ENCODE peak calls at places on chromosome 17, in nine cellular contexts. K is GM23338, O is lower lobe of right lung, S is nephron progenitor cell, Q is fibroblast of pulmonary artery, L is body of pancreas, P is upper lobe of right lung, D is cardiac muscle cell, M is colonic mucosa. F is an unnamed sample.

GRCh38 chr17:66777689-66778225 is 57.2 kb upstream of the CACNG5 start:
- DNase-seq in K (peak), O (peak), S (no peak), Q (peak), L (no peak), P (peak), D (peak), M (no peak), F (no peak)

GRCh38 chr17:62869885-62870580 is 61.9 kb upstream of the MARCHF10 start:
- DNase-seq in K (peak), O (no peak), S (peak), Q (peak), L (no peak), P (no peak), D (peak), M (no peak), F (peak)

GRCh38 chr17:80219013-80219776 is 938 bp downstream of the SGSH start:
- DNase-seq in K (peak), O (peak), S (no peak), Q (peak), L (peak), P (peak), D (peak), M (peak), F (no peak)

GRCh38 chr17:77616243-77616731 is 342.2 kb upstream of the TNRC6C start:
- DNase-seq in K (no peak), O (no peak), S (no peak), Q (peak), L (no peak), P (peak), D (no peak), M (no peak), F (no peak)

GRCh38 chr17:68296217-68297140 is 5.2 kb downstream of the ARSG start:
- DNase-seq in K (peak), O (no peak), S (no peak), Q (no peak), L (no peak), P (no peak), D (no peak), M (peak), F (no peak)

GRCh38 chr17:31494259-31495048 is 103.0 kb downstream of the RAB11FIP4 start:
- DNase-seq in K (no peak), O (no peak), S (no peak), Q (no peak), L (peak), P (no peak), D (no peak), M (peak), F (no peak)

GRCh38 chr17:50955667-50956120 is 89.5 kb upstream of the TOB1 start:
- DNase-seq in K (no peak), O (no peak), S (no peak), Q (no peak), L (peak), P (no peak), D (no peak), M (no peak), F (no peak)

GRCh38 chr17:42873321-42873720 is 22.3 kb downstream of the AOC3 start:
- DNase-seq in K (no peak), O (no peak), S (no peak), Q (no peak), L (no peak), P (no peak), D (no peak), M (no peak), F (no peak)

GRCh38 chr17:28469376-28469775 is 4.1 kb upstream of the SLC13A2 start:
- DNase-seq in K (no peak), O (no peak), S (no peak), Q (no peak), L (no peak), P (no peak), D (no peak), M (no peak), F (no peak)

GRCh38 chr17:81840826-81841778 is 6.3 kb upstream of the PPP1R27 start:
- DNase-seq in K (peak), O (peak), S (no peak), Q (no peak), L (peak), P (no peak), D (no peak), M (no peak), F (no peak)

GRCh38 chr17:35734396-35734795 is 3.0 kb downstream of the RASL10B start:
- DNase-seq in K (no peak), O (no peak), S (no peak), Q (no peak), L (no peak), P (no peak), D (no peak), M (no peak), F (no peak)

GRCh38 chr17:35735036-35735805 is 3.8 kb downstream of the RASL10B start:
- DNase-seq in K (no peak), O (no peak), S (no peak), Q (no peak), L (no peak), P (no peak), D (no peak), M (no peak), F (no peak)

GRCh38 chr17:35733366-35733765 is 1.9 kb downstream of the RASL10B start:
- DNase-seq in K (no peak), O (no peak), S (no peak), Q (no peak), L (no peak), P (no peak), D (no peak), M (no peak), F (no peak)

GRCh38 chr17:35738519-35739133 is 7.2 kb downstream of the RASL10B start:
- DNase-seq in K (no peak), O (no peak), S (no peak), Q (no peak), L (no peak), P (no peak), D (no peak), M (no peak), F (no peak)

DNA sequence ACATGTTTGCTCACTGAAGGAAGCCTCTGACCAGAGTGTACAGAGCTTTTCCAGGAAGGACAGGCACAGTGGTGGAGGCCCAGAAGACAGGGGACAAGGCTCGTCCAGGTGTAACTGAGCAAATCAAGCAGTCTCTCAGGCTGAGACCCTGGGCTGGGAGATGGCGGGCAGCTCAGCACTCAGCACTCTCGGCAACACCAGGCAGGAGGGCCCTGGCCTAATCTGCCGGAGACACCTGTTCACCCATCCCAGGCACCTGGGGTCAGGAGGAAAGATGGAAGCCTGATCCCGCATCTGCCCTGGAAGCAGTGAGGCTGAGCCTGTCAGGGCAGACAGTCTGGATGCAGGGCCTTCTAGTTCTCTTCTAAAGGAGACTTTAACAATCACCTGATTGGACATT is 4.8 kb downstream of the RASL10B start:
- DNase-seq in K (no peak), O (no peak), S (no peak), Q (no peak), L (no peak), P (no peak), D (no peak), M (no peak), F (no peak)
- TF ChIP-seq CTCF in K (no peak), O (no peak), S (no peak), Q (no peak), L (no peak), P (no peak), D (no peak), M (no peak), F (no peak)

GRCh38 chr17:59534583-59534982 is 30.8 kb upstream of the DHX40 start:
- DNase-seq in K (peak), O (no peak), S (no peak), Q (peak), L (no peak), P (no peak), D (no peak), M (no peak), F (no peak)
- TF ChIP-seq CTCF in K (no peak), O (no peak), S (no peak), Q (peak), L (no peak), P (no peak), D (no peak), M (no peak), F (no peak)

DNA sequence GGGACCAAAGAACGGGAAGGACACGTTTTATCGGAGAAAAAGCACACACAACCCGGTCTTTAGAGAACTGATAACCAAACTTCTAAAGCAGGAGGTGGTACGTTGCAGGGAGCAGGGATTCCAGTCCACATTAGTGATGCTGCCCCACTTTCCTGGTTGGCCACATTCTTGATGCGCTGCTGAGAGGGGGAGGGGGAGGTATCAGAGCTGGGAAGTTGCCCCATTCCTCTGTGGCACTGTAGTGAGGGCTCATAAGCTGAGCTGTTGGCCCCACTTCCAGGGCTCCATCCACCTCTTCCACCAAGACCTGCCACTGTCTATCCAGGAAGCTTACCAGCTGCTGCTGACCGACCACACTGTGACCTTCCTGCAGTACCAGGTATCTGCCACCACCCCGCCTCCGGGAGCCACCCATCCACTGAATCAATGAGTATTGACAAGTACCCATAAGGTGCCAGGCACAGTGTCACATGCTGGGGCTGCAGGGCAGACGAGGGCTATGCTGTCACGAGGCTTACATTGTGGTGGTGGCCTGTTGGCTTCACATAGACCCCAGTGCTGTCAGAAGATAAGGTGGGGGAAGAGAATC is 1.0 kb downstream of the TSEN54 start:
- DNase-seq in K (peak), O (peak), S (no peak), Q (no peak), L (peak), P (peak), D (no peak), M (peak), F (no peak)
- TF ChIP-seq CTCF in K (no peak), O (no peak), S (no peak), Q (no peak), L (no peak), P (peak), D (no peak), M (no peak), F (no peak)

GRCh38 chr17:1156864-1157263 is 22.9 kb downstream of the ABR start:
- DNase-seq in K (no peak), O (no peak), S (no peak), Q (no peak), L (no peak), P (no peak), D (no peak), M (no peak), F (no peak)

GRCh38 chr17:1159781-1160180 is 20.0 kb downstream of the ABR start:
- DNase-seq in K (no peak), O (no peak), S (no peak), Q (no peak), L (no peak), P (no peak), D (no peak), M (no peak), F (no peak)

GRCh38 chr17:1162116-1162855 is 17.5 kb downstream of the ABR start:
- DNase-seq in K (no peak), O (no peak), S (no peak), Q (no peak), L (no peak), P (no peak), D (no peak), M (no peak), F (peak)

GRCh38 chr17:1158879-1159278 is 20.9 kb downstream of the ABR start:
- DNase-seq in K (no peak), O (no peak), S (no peak), Q (no peak), L (no peak), P (no peak), D (no peak), M (no peak), F (no peak)

DNA sequence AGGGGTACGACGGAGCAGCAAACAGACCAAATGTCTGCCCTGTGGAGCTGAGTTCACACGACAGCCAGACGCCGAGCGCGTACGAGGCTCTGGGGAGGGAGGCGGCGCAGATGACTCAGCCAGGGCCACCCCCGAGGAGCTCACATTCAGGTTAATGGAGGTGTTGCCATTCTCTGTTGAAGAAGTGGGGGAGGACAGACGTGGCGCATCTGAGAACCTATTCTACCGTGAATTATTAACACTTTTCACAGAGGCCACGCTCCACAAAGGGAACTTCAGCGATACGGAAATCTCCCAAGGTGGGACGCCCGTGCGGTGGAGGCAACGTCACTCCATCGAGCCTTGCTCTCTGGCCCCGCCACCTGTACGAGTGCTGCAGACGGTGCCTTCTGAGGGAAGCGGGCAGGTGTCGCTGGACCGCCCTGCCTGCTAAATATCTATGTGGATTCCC is 19.2 kb downstream of the ABR start:
- DNase-seq in K (no peak), O (no peak), S (no peak), Q (no peak), L (no peak), P (no peak), D (no peak), M (no peak), F (no peak)
- TF ChIP-seq CTCF in K (no peak), O (no peak), S (no peak), Q (no peak), L (no peak), P (no peak), D (no peak), M (no peak), F (no peak)

DNA sequence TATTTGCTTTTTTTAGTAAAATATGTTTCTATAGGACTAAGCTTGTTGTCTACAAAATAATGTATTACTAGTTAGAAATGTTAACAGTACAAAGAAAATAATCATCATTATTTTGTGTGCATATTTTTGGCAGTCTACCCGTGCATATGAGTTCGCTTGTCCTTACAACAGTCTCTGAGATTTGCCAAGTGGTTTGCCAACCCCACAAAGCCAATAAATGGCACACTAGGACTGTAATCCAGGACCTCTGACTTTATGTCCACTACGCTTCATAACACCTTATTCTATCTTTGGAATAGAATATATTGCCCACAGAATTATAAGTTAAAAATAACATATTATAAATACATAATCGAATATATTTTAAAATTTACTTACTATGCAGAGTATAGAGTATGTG is 152.1 kb downstream of the KCNJ2 start:
- DNase-seq in K (no peak), O (no peak), S (no peak), Q (no peak), L (no peak), P (no peak), D (no peak), M (no peak), F (no peak)
- TF ChIP-seq CTCF in K (no peak), O (no peak), S (no peak), Q (no peak), L (no peak), P (no peak), D (no peak), M (no peak), F (no peak)

GRCh38 chr17:73841431-73842060 is 197.3 kb upstream of the SDK2 start:
- DNase-seq in K (peak), O (no peak), S (no peak), Q (no peak), L (no peak), P (no peak), D (peak), M (no peak), F (no peak)
- TF ChIP-seq CTCF in K (peak), O (peak), S (peak), Q (peak), L (no peak), P (peak), D (peak), M (peak), F (no peak)

GRCh38 chr17:64240261-64240740 is 22.8 kb downstream of the TEX2 start:
- DNase-seq in K (peak), O (no peak), S (no peak), Q (peak), L (no peak), P (no peak), D (peak), M (no peak), F (no peak)

GRCh38 chr17:64240741-64241347 is 22.2 kb downstream of the TEX2 start:
- DNase-seq in K (no peak), O (no peak), S (no peak), Q (peak), L (peak), P (no peak), D (no peak), M (peak), F (no peak)

GRCh38 chr17:64234961-64235360 is 28.1 kb downstream of the TEX2 start:
- DNase-seq in K (no peak), O (no peak), S (no peak), Q (no peak), L (no peak), P (no peak), D (no peak), M (no peak), F (no peak)

GRCh38 chr17:64232466-64233262 is 30.4 kb downstream of the TEX2 start:
- DNase-seq in K (peak), O (no peak), S (no peak), Q (no peak), L (no peak), P (no peak), D (no peak), M (no peak), F (no peak)

GRCh38 chr17:64236827-64237403 is 26.1 kb downstream of the TEX2 start:
- DNase-seq in K (peak), O (no peak), S (no peak), Q (no peak), L (no peak), P (no peak), D (no peak), M (no peak), F (no peak)
- TF ChIP-seq CTCF in K (no peak), O (no peak), S (peak), Q (peak), L (no peak), P (peak), D (peak), M (no peak), F (peak)

GRCh38 chr17:4540224-4541040 is 14.8 kb downstream of the MYBBP1A start:
- DNase-seq in K (peak), O (peak), S (no peak), Q (no peak), L (peak), P (no peak), D (no peak), M (no peak), F (no peak)
- TF ChIP-seq CTCF in K (peak), O (peak), S (no peak), Q (no peak), L (no peak), P (peak), D (peak), M (no peak), F (no peak)

F was measured in glutamatergic neuron.